ENCODE peak calls at places on chromosomes 5 and 9, in ten cellular contexts. One of them, this sample, is unnamed.

GRCh38 chr5:41871866-41872265 is 1.6 kb upstream of the OXCT1 start:
- DNase-seq in HEK293T: no peak
- DNase-seq in sigmoid colon: no peak
- DNase-seq in tibial nerve: no peak
- DNase-seq in NT2/D1: no peak
- DNase-seq in IMR-90: peak
- DNase-seq in psoas muscle: no peak
- DNase-seq in lower leg skin: no peak
- DNase-seq in HT1080: no peak
- DNase-seq in upper lobe of right lung: no peak
- DNase-seq in this sample: peak

GRCh38 chr5:176610430-176610763 is 441 bp upstream of the GPRIN1 start:
- DNase-seq in lower leg skin: no peak
- DNase-seq in sigmoid colon: no peak
- DNase-seq in HEK293T: peak
- DNase-seq in HT1080: no peak
- DNase-seq in upper lobe of right lung: no peak
- DNase-seq in psoas muscle: no peak
- DNase-seq in NT2/D1: no peak
- DNase-seq in IMR-90: no peak
- DNase-seq in tibial nerve: no peak
- DNase-seq in this sample: no peak

GRCh38 chr5:31161772-31162171 is 31.7 kb upstream of the CDH6 start:
- DNase-seq in psoas muscle: no peak
- DNase-seq in IMR-90: no peak
- DNase-seq in HT1080: no peak
- DNase-seq in upper lobe of right lung: no peak
- DNase-seq in tibial nerve: no peak
- DNase-seq in sigmoid colon: no peak
- DNase-seq in NT2/D1: peak
- DNase-seq in HEK293T: no peak
- DNase-seq in lower leg skin: no peak
- DNase-seq in this sample: no peak

GRCh38 chr9:19404278-19405075 is 4.3 kb upstream of the ACER2 start:
- DNase-seq in HEK293T: no peak
- DNase-seq in HT1080: no peak
- DNase-seq in IMR-90: no peak
- DNase-seq in NT2/D1: no peak
- DNase-seq in upper lobe of right lung: no peak
- DNase-seq in tibial nerve: no peak
- DNase-seq in lower leg skin: no peak
- DNase-seq in psoas muscle: no peak
- DNase-seq in sigmoid colon: no peak
- DNase-seq in this sample: no peak

GRCh38 chr5:159906463-159906862 is 9.8 kb upstream of the ADRA1B start:
- DNase-seq in tibial nerve: no peak
- DNase-seq in psoas muscle: no peak
- DNase-seq in IMR-90: no peak
- DNase-seq in sigmoid colon: no peak
- DNase-seq in HT1080: no peak
- DNase-seq in HEK293T: no peak
- DNase-seq in lower leg skin: no peak
- DNase-seq in NT2/D1: no peak
- DNase-seq in upper lobe of right lung: no peak
- DNase-seq in this sample: no peak

GRCh38 chr5:135332519-135333150 is 66.4 kb downstream of the MACROH2A1 start:
- DNase-seq in tibial nerve: no peak
- DNase-seq in sigmoid colon: no peak
- DNase-seq in upper lobe of right lung: no peak
- DNase-seq in lower leg skin: no peak
- DNase-seq in psoas muscle: no peak
- DNase-seq in NT2/D1: peak
- DNase-seq in HEK293T: peak
- DNase-seq in HT1080: peak
- DNase-seq in IMR-90: peak
- DNase-seq in this sample: peak

GRCh38 chr9:107946364-107947137 is 457.0 kb upstream of the KLF4 start:
- DNase-seq in IMR-90: no peak
- DNase-seq in upper lobe of right lung: no peak
- DNase-seq in HT1080: no peak
- DNase-seq in NT2/D1: no peak
- DNase-seq in HEK293T: no peak
- DNase-seq in tibial nerve: no peak
- DNase-seq in lower leg skin: no peak
- DNase-seq in psoas muscle: no peak
- DNase-seq in sigmoid colon: no peak
- DNase-seq in this sample: no peak

GRCh38 chr5:72066658-72067057 is 40.6 kb upstream of the MAP1B start:
- DNase-seq in NT2/D1: no peak
- DNase-seq in psoas muscle: no peak
- DNase-seq in IMR-90: peak
- DNase-seq in sigmoid colon: no peak
- DNase-seq in lower leg skin: no peak
- DNase-seq in tibial nerve: no peak
- DNase-seq in HT1080: peak
- DNase-seq in HEK293T: no peak
- DNase-seq in upper lobe of right lung: no peak
- DNase-seq in this sample: peak

GRCh38 chr9:131095666-131096489 is 453 bp upstream of the AIF1L start:
- DNase-seq in HEK293T: peak
- DNase-seq in sigmoid colon: no peak
- DNase-seq in HT1080: no peak
- DNase-seq in psoas muscle: peak
- DNase-seq in IMR-90: no peak
- DNase-seq in NT2/D1: peak
- DNase-seq in upper lobe of right lung: no peak
- DNase-seq in lower leg skin: no peak
- DNase-seq in tibial nerve: no peak
- DNase-seq in this sample: no peak

GRCh38 chr9:116391306-116391900 is 237.8 kb downstream of the PAPPA start:
- DNase-seq in HEK293T: no peak
- DNase-seq in psoas muscle: no peak
- DNase-seq in sigmoid colon: no peak
- DNase-seq in upper lobe of right lung: no peak
- DNase-seq in NT2/D1: no peak
- DNase-seq in IMR-90: peak
- DNase-seq in lower leg skin: no peak
- DNase-seq in tibial nerve: no peak
- DNase-seq in HT1080: peak
- DNase-seq in this sample: peak

GRCh38 chr5:169097374-169097831 is 203.5 kb downstream of the SLIT3 start:
- DNase-seq in upper lobe of right lung: no peak
- DNase-seq in IMR-90: peak
- DNase-seq in NT2/D1: no peak
- DNase-seq in tibial nerve: peak
- DNase-seq in HEK293T: no peak
- DNase-seq in HT1080: no peak
- DNase-seq in sigmoid colon: peak
- DNase-seq in psoas muscle: no peak
- DNase-seq in lower leg skin: peak
- DNase-seq in this sample: peak

GRCh38 chr5:72499730-72500129 is 7.5 kb downstream of the ZNF366 start:
- DNase-seq in HEK293T: no peak
- DNase-seq in HT1080: no peak
- DNase-seq in upper lobe of right lung: no peak
- DNase-seq in IMR-90: no peak
- DNase-seq in NT2/D1: no peak
- DNase-seq in lower leg skin: no peak
- DNase-seq in sigmoid colon: no peak
- DNase-seq in tibial nerve: no peak
- DNase-seq in psoas muscle: peak
- DNase-seq in this sample: no peak

GRCh38 chr9:97562542-97562941 is 61.1 kb downstream of the TMOD1 start:
- DNase-seq in tibial nerve: no peak
- DNase-seq in NT2/D1: no peak
- DNase-seq in sigmoid colon: no peak
- DNase-seq in HT1080: no peak
- DNase-seq in HEK293T: no peak
- DNase-seq in lower leg skin: peak
- DNase-seq in IMR-90: no peak
- DNase-seq in psoas muscle: no peak
- DNase-seq in upper lobe of right lung: peak
- DNase-seq in this sample: no peak

GRCh38 chr5:177430972-177431316 is 4.5 kb downstream of the GRK6 start:
- DNase-seq in HT1080: no peak
- DNase-seq in NT2/D1: no peak
- DNase-seq in psoas muscle: peak
- DNase-seq in HEK293T: no peak
- DNase-seq in tibial nerve: no peak
- DNase-seq in IMR-90: no peak
- DNase-seq in lower leg skin: no peak
- DNase-seq in sigmoid colon: no peak
- DNase-seq in upper lobe of right lung: peak
- DNase-seq in this sample: no peak

GRCh38 chr9:38700695-38701094 is 19.2 kb downstream of the FAM240B start:
- DNase-seq in tibial nerve: peak
- DNase-seq in lower leg skin: no peak
- DNase-seq in upper lobe of right lung: no peak
- DNase-seq in sigmoid colon: no peak
- DNase-seq in NT2/D1: no peak
- DNase-seq in HT1080: peak
- DNase-seq in psoas muscle: no peak
- DNase-seq in HEK293T: no peak
- DNase-seq in IMR-90: peak
- DNase-seq in this sample: peak

GRCh38 chr5:179284751-179285191 is 60.5 kb downstream of the ADAMTS2 start:
- DNase-seq in NT2/D1: no peak
- DNase-seq in upper lobe of right lung: peak
- DNase-seq in lower leg skin: peak
- DNase-seq in IMR-90: peak
- DNase-seq in psoas muscle: no peak
- DNase-seq in tibial nerve: no peak
- DNase-seq in sigmoid colon: peak
- DNase-seq in HEK293T: no peak
- DNase-seq in HT1080: no peak
- DNase-seq in this sample: no peak

GRCh38 chr5:51373880-51374523 is 9.2 kb upstream of the ISL1 start:
- DNase-seq in NT2/D1: no peak
- DNase-seq in lower leg skin: no peak
- DNase-seq in tibial nerve: no peak
- DNase-seq in HEK293T: no peak
- DNase-seq in psoas muscle: no peak
- DNase-seq in HT1080: no peak
- DNase-seq in IMR-90: no peak
- DNase-seq in upper lobe of right lung: no peak
- DNase-seq in sigmoid colon: no peak
- DNase-seq in this sample: no peak

GRCh38 chr5:127508644-127509373 is 8.6 kb upstream of the PRRC1 start:
- DNase-seq in upper lobe of right lung: no peak
- DNase-seq in psoas muscle: no peak
- DNase-seq in lower leg skin: no peak
- DNase-seq in tibial nerve: no peak
- DNase-seq in HT1080: no peak
- DNase-seq in IMR-90: no peak
- DNase-seq in HEK293T: no peak
- DNase-seq in sigmoid colon: no peak
- DNase-seq in NT2/D1: no peak
- DNase-seq in this sample: no peak

GRCh38 chr5:134846641-134846960 is 833 bp downstream of the C5orf24 start:
- DNase-seq in lower leg skin: no peak
- DNase-seq in HEK293T: no peak
- DNase-seq in upper lobe of right lung: no peak
- DNase-seq in IMR-90: no peak
- DNase-seq in tibial nerve: no peak
- DNase-seq in sigmoid colon: no peak
- DNase-seq in psoas muscle: no peak
- DNase-seq in HT1080: no peak
- DNase-seq in NT2/D1: no peak
- DNase-seq in this sample: peak

GRCh38 chr9:135012166-135012565 is 75.3 kb upstream of the OLFM1 start:
- DNase-seq in upper lobe of right lung: no peak
- DNase-seq in HT1080: no peak
- DNase-seq in psoas muscle: peak
- DNase-seq in lower leg skin: no peak
- DNase-seq in IMR-90: no peak
- DNase-seq in HEK293T: no peak
- DNase-seq in NT2/D1: no peak
- DNase-seq in sigmoid colon: no peak
- DNase-seq in tibial nerve: no peak
- DNase-seq in this sample: no peak

GRCh38 chr5:56465757-56466127 is 232.6 kb upstream of the ANKRD55 start:
- DNase-seq in psoas muscle: no peak
- DNase-seq in IMR-90: peak
- DNase-seq in HEK293T: no peak
- DNase-seq in upper lobe of right lung: no peak
- DNase-seq in HT1080: no peak
- DNase-seq in NT2/D1: no peak
- DNase-seq in lower leg skin: no peak
- DNase-seq in sigmoid colon: no peak
- DNase-seq in tibial nerve: no peak
- DNase-seq in this sample: no peak

GRCh38 chr5:96868603-96869371 is 7.5 kb upstream of the ERAP2 start:
- DNase-seq in NT2/D1: peak
- DNase-seq in HEK293T: peak
- DNase-seq in lower leg skin: no peak
- DNase-seq in HT1080: peak
- DNase-seq in tibial nerve: peak
- DNase-seq in upper lobe of right lung: no peak
- DNase-seq in psoas muscle: no peak
- DNase-seq in IMR-90: peak
- DNase-seq in sigmoid colon: no peak
- DNase-seq in this sample: peak

GRCh38 chr9:134680393-134681060 is 38.9 kb downstream of the COL5A1 start:
- DNase-seq in NT2/D1: no peak
- DNase-seq in HEK293T: no peak
- DNase-seq in tibial nerve: no peak
- DNase-seq in IMR-90: no peak
- DNase-seq in HT1080: no peak
- DNase-seq in upper lobe of right lung: peak
- DNase-seq in sigmoid colon: peak
- DNase-seq in psoas muscle: no peak
- DNase-seq in lower leg skin: no peak
- DNase-seq in this sample: no peak

GRCh38 chr9:14542071-14542470 is 151.2 kb downstream of the ZDHHC21 start:
- DNase-seq in sigmoid colon: no peak
- DNase-seq in lower leg skin: no peak
- DNase-seq in IMR-90: no peak
- DNase-seq in HT1080: no peak
- DNase-seq in psoas muscle: no peak
- DNase-seq in tibial nerve: no peak
- DNase-seq in NT2/D1: no peak
- DNase-seq in HEK293T: no peak
- DNase-seq in upper lobe of right lung: no peak
- DNase-seq in this sample: no peak

GRCh38 chr9:127903557-127904475 is 4.4 kb upstream of the ST6GALNAC6 start:
- DNase-seq in upper lobe of right lung: peak
- DNase-seq in NT2/D1: peak
- DNase-seq in HT1080: no peak
- DNase-seq in psoas muscle: peak
- DNase-seq in tibial nerve: peak
- DNase-seq in sigmoid colon: peak
- DNase-seq in IMR-90: no peak
- DNase-seq in lower leg skin: peak
- DNase-seq in HEK293T: no peak
- DNase-seq in this sample: no peak

GRCh38 chr9:97808972-97809371 is 44.1 kb upstream of the FOXE1 start:
- DNase-seq in NT2/D1: no peak
- DNase-seq in HEK293T: no peak
- DNase-seq in HT1080: no peak
- DNase-seq in upper lobe of right lung: no peak
- DNase-seq in IMR-90: no peak
- DNase-seq in lower leg skin: no peak
- DNase-seq in sigmoid colon: no peak
- DNase-seq in tibial nerve: no peak
- DNase-seq in psoas muscle: no peak
- DNase-seq in this sample: peak

GRCh38 chr5:109877670-109878045 is 187.9 kb downstream of the MAN2A1 start:
- DNase-seq in NT2/D1: no peak
- DNase-seq in psoas muscle: no peak
- DNase-seq in HT1080: peak
- DNase-seq in sigmoid colon: no peak
- DNase-seq in lower leg skin: no peak
- DNase-seq in IMR-90: peak
- DNase-seq in tibial nerve: no peak
- DNase-seq in upper lobe of right lung: no peak
- DNase-seq in HEK293T: no peak
- DNase-seq in this sample: peak

GRCh38 chr5:9898319-9898718 is 268.2 kb upstream of the TAS2R1 start:
- DNase-seq in psoas muscle: no peak
- DNase-seq in tibial nerve: no peak
- DNase-seq in IMR-90: peak
- DNase-seq in sigmoid colon: no peak
- DNase-seq in HT1080: peak
- DNase-seq in upper lobe of right lung: peak
- DNase-seq in lower leg skin: no peak
- DNase-seq in NT2/D1: no peak
- DNase-seq in HEK293T: no peak
- DNase-seq in this sample: peak